ENCODE peak calls at places on chromosomes 11 and 22, in eight cellular contexts. F, E, J, H, N, I, L and Y are unnamed samples.

GRCh38 chr22:34111210-34111824 is 191.0 kb upstream of the LARGE1 start:
- DNase-seq in E (peak), N (peak), H (peak), J (peak), L (no peak), F (peak), I (peak), Y (peak)

GRCh38 chr11:67466962-67467771 is 1.9 kb downstream of the TMEM134 start:
- DNase-seq in J (no peak), L (no peak), N (no peak), F (no peak), H (no peak), I (no peak), E (no peak), Y (no peak)

GRCh38 chr11:42595856-42596255 is 715.9 kb upstream of the API5 start:
- DNase-seq in H (no peak), N (no peak), J (no peak), F (no peak), I (no peak), E (no peak), L (no peak), Y (peak)

GRCh38 chr11:44729718-44730117 is 3.0 kb downstream of the TSPAN18 start:
- DNase-seq in N (no peak), E (no peak), J (no peak), I (no peak), H (no peak), F (no peak), L (no peak), Y (peak)

GRCh38 chr11:76694664-76695063 is 24.1 kb upstream of the LRRC32 start:
- DNase-seq in E (peak), I (peak), J (peak), L (no peak), F (no peak), N (peak), H (no peak), Y (no peak)

GRCh38 chr11:113375402-113375801 is 12.2 kb upstream of the ANKK1 start:
- DNase-seq in F (no peak), E (no peak), J (no peak), N (no peak), L (no peak), H (no peak), I (no peak), Y (no peak)

GRCh38 chr11:108009497-108010360 is 1.0 kb downstream of the CUL5 start:
- DNase-seq in H (peak), J (peak), I (peak), E (peak), L (no peak), N (peak), F (no peak), Y (peak)

GRCh38 chr11:114678125-114679036 is at the start of gene NXPE2:
- DNase-seq in H (no peak), J (peak), N (peak), F (no peak), L (no peak), I (no peak), E (peak), Y (no peak)

GRCh38 chr11:112504056-112504455 is 243.4 kb upstream of the PLET1 start:
- DNase-seq in H (no peak), J (no peak), E (no peak), I (no peak), N (peak), F (no peak), L (no peak), Y (no peak)

GRCh38 chr11:11211186-11211585 is 141.9 kb downstream of the CSNK2A3 start:
- DNase-seq in L (no peak), I (no peak), H (peak), F (no peak), E (peak), J (no peak), N (no peak), Y (no peak)

GRCh38 chr11:7974668-7975067 is 9.4 kb upstream of the NLRP10 start:
- DNase-seq in N (peak), E (no peak), L (no peak), F (no peak), J (no peak), H (no peak), I (no peak), Y (peak)

GRCh38 chr11:1473011-1473628 is 13.5 kb downstream of the MOB2 start:
- DNase-seq in L (no peak), J (no peak), F (no peak), I (no peak), N (no peak), E (no peak), H (no peak), Y (no peak)

GRCh38 chr11:131279685-131280084 is 90.7 kb upstream of the NTM start:
- DNase-seq in F (no peak), I (no peak), N (no peak), L (no peak), H (no peak), J (no peak), E (peak), Y (no peak)

GRCh38 chr22:50010676-50011446 is 1.7 kb downstream of the IL17REL start:
- DNase-seq in N (no peak), L (no peak), J (no peak), E (no peak), F (peak), I (no peak), H (no peak), Y (no peak)

GRCh38 chr22:39298194-39298987 is 21.0 kb downstream of the RPL3 start:
- DNase-seq in I (no peak), L (no peak), F (no peak), E (no peak), J (no peak), N (no peak), H (no peak), Y (no peak)

GRCh38 chr11:66542362-66542761 is 3.5 kb downstream of the ZDHHC24 start:
- DNase-seq in N (peak), F (no peak), L (no peak), I (peak), H (no peak), E (peak), J (peak), Y (no peak)

GRCh38 chr11:92380882-92381281 is 156.3 kb downstream of the FAT3 start:
- DNase-seq in I (peak), E (peak), H (no peak), L (no peak), N (peak), J (peak), F (no peak), Y (no peak)

GRCh38 chr11:11253995-11254394 is 99.1 kb downstream of the CSNK2A3 start:
- DNase-seq in I (no peak), F (no peak), N (no peak), J (no peak), H (no peak), E (no peak), L (no peak), Y (no peak)

GRCh38 chr11:96113100-96113710 is 189.3 kb upstream of the MTMR2 start:
- DNase-seq in H (no peak), F (no peak), E (peak), N (peak), I (peak), J (peak), L (no peak), Y (no peak)

GRCh38 chr11:106917973-106918372 is 100.3 kb downstream of the GUCY1A2 start:
- DNase-seq in H (no peak), E (peak), N (no peak), F (peak), J (peak), I (peak), L (no peak), Y (peak)

GRCh38 chr22:27480487-27480886 is 321.1 kb downstream of the MN1 start:
- DNase-seq in J (no peak), I (no peak), N (no peak), E (no peak), H (peak), F (peak), L (no peak), Y (peak)

GRCh38 chr11:11660351-11660750 is 38.5 kb upstream of the GALNT18 start:
- DNase-seq in L (no peak), N (no peak), J (no peak), I (no peak), H (no peak), F (peak), E (no peak), Y (no peak)

GRCh38 chr11:135069884-135070283 is 657.8 kb upstream of the B3GAT1 start:
- DNase-seq in J (no peak), H (no peak), L (no peak), F (no peak), E (no peak), I (no peak), N (no peak), Y (peak)

GRCh38 chr11:123063396-123064267 is 1.7 kb upstream of the HSPA8 start:
- DNase-seq in N (peak), F (no peak), I (peak), H (peak), J (peak), L (no peak), E (peak), Y (peak)

GRCh38 chr11:47148274-47148673 is 28.4 kb downstream of the ARFGAP2 start:
- DNase-seq in F (no peak), L (no peak), E (no peak), J (no peak), N (no peak), I (no peak), H (no peak), Y (no peak)

GRCh38 chr11:122746050-122746478 is 90.5 kb downstream of the UBASH3B start:
- DNase-seq in I (no peak), N (no peak), E (no peak), H (no peak), L (peak), J (no peak), F (no peak), Y (no peak)

GRCh38 chr11:101346591-101346990 is 217.0 kb upstream of the PGR start:
- DNase-seq in J (peak), I (no peak), N (peak), L (no peak), H (no peak), E (peak), F (no peak), Y (no peak)

GRCh38 chr11:1746956-1747752 is 3.2 kb downstream of the IFITM10 start:
- DNase-seq in J (no peak), I (no peak), F (no peak), N (no peak), L (no peak), H (no peak), E (no peak), Y (no peak)

GRCh38 chr22:48974443-48975251 is 853.0 kb downstream of the BRD1 start:
- DNase-seq in N (no peak), E (no peak), L (no peak), F (no peak), I (no peak), H (no peak), J (no peak), Y (peak)

GRCh38 chr22:17705565-17706450 is 67.3 kb downstream of the BCL2L13 start:
- DNase-seq in N (no peak), J (no peak), F (no peak), H (no peak), L (no peak), E (no peak), I (no peak), Y (no peak)

GRCh38 chr11:34948721-34949120 is 32.3 kb downstream of the PDHX start:
- DNase-seq in L (no peak), I (peak), N (peak), E (peak), J (peak), F (no peak), H (no peak), Y (no peak)

GRCh38 chr11:7186190-7186589 is 65.5 kb upstream of the SYT9 start:
- DNase-seq in F (no peak), L (no peak), I (peak), H (no peak), N (peak), E (no peak), J (peak), Y (no peak)

GRCh38 chr11:47234669-47235075 is 13.9 kb downstream of the ACP2 start:
- DNase-seq in H (peak), N (no peak), F (no peak), E (peak), L (no peak), J (peak), I (no peak), Y (no peak)

GRCh38 chr11:69165775-69166174 is 10.0 kb downstream of the SMIM38 start:
- DNase-seq in L (no peak), E (no peak), I (no peak), J (no peak), F (no peak), H (no peak), N (no peak), Y (no peak)

GRCh38 chr11:12469451-12469850 is 92.1 kb downstream of the PARVA start:
- DNase-seq in L (no peak), J (peak), E (peak), N (peak), F (no peak), I (peak), H (no peak), Y (no peak)

GRCh38 chr11:96622026-96622634 is 232.3 kb downstream of the JRKL start:
- DNase-seq in E (peak), L (no peak), I (no peak), J (peak), H (no peak), F (no peak), N (no peak), Y (no peak)

GRCh38 chr11:47616726-47617416 is 22.7 kb upstream of the C1QTNF4 start:
- DNase-seq in N (peak), H (peak), J (peak), E (peak), I (peak), F (peak), L (no peak), Y (peak)

GRCh38 chr11:69141742-69142141 is 14.0 kb upstream of the SMIM38 start:
- DNase-seq in I (no peak), J (no peak), N (no peak), H (no peak), L (no peak), E (no peak), F (no peak), Y (no peak)

GRCh38 chr11:203945-204586 is 3.1 kb downstream of the BET1L start:
- DNase-seq in J (no peak), I (no peak), F (no peak), L (no peak), H (no peak), N (no peak), E (no peak), Y (no peak)